ENCODE peak calls at places on chromosomes 2 and 18, in five cellular contexts. One of them, this sample, is unnamed.

GRCh38 chr2:238967031-238967977 is 119.4 kb downstream of the TWIST2 start:
- DNase-seq in body of pancreas: no peak
- DNase-seq in A549: no peak
- DNase-seq in stomach: no peak
- DNase-seq in transverse colon: no peak
- DNase-seq in this sample: peak; percentile 65

GRCh38 chr18:45664824-45665763 is 49.8 kb downstream of the SLC14A2 start:
- DNase-seq in body of pancreas: peak; percentile 68
- DNase-seq in A549: peak; percentile 46
- DNase-seq in stomach: peak; percentile 71
- DNase-seq in transverse colon: peak; percentile 63
- DNase-seq in this sample: no peak

GRCh38 chr2:75466708-75467311 is 93.9 kb downstream of the EVA1A start:
- DNase-seq in body of pancreas: peak; percentile 64
- DNase-seq in A549: peak; percentile 58
- DNase-seq in stomach: peak; percentile 43
- DNase-seq in transverse colon: peak; percentile 9
- DNase-seq in this sample: no peak

GRCh38 chr2:197453914-197454398 is 604 bp downstream of the COQ10B start:
- DNase-seq in body of pancreas: peak; percentile 86
- DNase-seq in A549: no peak
- DNase-seq in stomach: peak; percentile 70
- DNase-seq in transverse colon: peak; percentile 77
- DNase-seq in this sample: peak; percentile 82

GRCh38 chr2:138600732-138601437 is 99.3 kb downstream of the SPOPL start:
- DNase-seq in body of pancreas: no peak
- DNase-seq in A549: no peak
- DNase-seq in stomach: no peak
- DNase-seq in transverse colon: no peak
- DNase-seq in this sample: no peak

GRCh38 chr2:225103737-225104141 is 61.5 kb upstream of the DOCK10 start:
- DNase-seq in body of pancreas: no peak
- DNase-seq in A549: peak; percentile 71
- DNase-seq in stomach: no peak
- DNase-seq in transverse colon: no peak
- DNase-seq in this sample: no peak

GRCh38 chr2:169933124-169933711 is 106.0 kb downstream of the UBR3 start:
- DNase-seq in body of pancreas: no peak
- DNase-seq in A549: peak; percentile 57
- DNase-seq in stomach: no peak
- DNase-seq in transverse colon: no peak
- DNase-seq in this sample: no peak

GRCh38 chr18:5627756-5628511 is 84.1 kb upstream of the EPB41L3 start:
- DNase-seq in body of pancreas: no peak
- DNase-seq in A549: no peak
- DNase-seq in stomach: no peak
- DNase-seq in transverse colon: peak; percentile 16
- DNase-seq in this sample: peak; percentile 16

GRCh38 chr2:48433682-48434081 is 96.3 kb upstream of the STON1 start:
- DNase-seq in body of pancreas: peak; percentile 66
- DNase-seq in A549: no peak
- DNase-seq in stomach: no peak
- DNase-seq in transverse colon: peak; percentile 31
- DNase-seq in this sample: no peak

GRCh38 chr18:2513616-2514015 is 57.7 kb downstream of the METTL4 start:
- DNase-seq in body of pancreas: no peak
- DNase-seq in A549: peak; percentile 38
- DNase-seq in stomach: no peak
- DNase-seq in transverse colon: no peak
- DNase-seq in this sample: no peak

GRCh38 chr2:234913208-234913626 is 38.6 kb upstream of the SH3BP4 start:
- DNase-seq in body of pancreas: no peak
- DNase-seq in A549: no peak
- DNase-seq in stomach: no peak
- DNase-seq in transverse colon: no peak
- DNase-seq in this sample: no peak

GRCh38 chr2:83827618-83828017 is 631.5 kb downstream of the SUCLG1 start:
- DNase-seq in body of pancreas: no peak
- DNase-seq in A549: no peak
- DNase-seq in stomach: no peak
- DNase-seq in transverse colon: no peak
- DNase-seq in this sample: no peak

GRCh38 chr18:58639751-58640427 is 11.0 kb upstream of the ALPK2 start:
- DNase-seq in body of pancreas: no peak
- DNase-seq in A549: no peak
- DNase-seq in stomach: no peak
- DNase-seq in transverse colon: no peak
- DNase-seq in this sample: no peak

GRCh38 chr2:134301099-134301970 is 47.5 kb downstream of the MGAT5 start:
- DNase-seq in body of pancreas: no peak
- DNase-seq in A549: no peak
- DNase-seq in stomach: no peak
- DNase-seq in transverse colon: no peak
- DNase-seq in this sample: no peak

GRCh38 chr18:9854801-9855676 is 30.7 kb upstream of the TXNDC2 start:
- DNase-seq in body of pancreas: peak; percentile 84
- DNase-seq in A549: no peak
- DNase-seq in stomach: peak; percentile 61
- DNase-seq in transverse colon: no peak
- DNase-seq in this sample: no peak

GRCh38 chr2:32942728-32943485 is 3.8 kb upstream of the LTBP1 start:
- DNase-seq in body of pancreas: no peak
- DNase-seq in A549: no peak
- DNase-seq in stomach: no peak
- DNase-seq in transverse colon: no peak
- DNase-seq in this sample: no peak

GRCh38 chr2:142596334-142597088 is 281.0 kb upstream of the KYNU start:
- DNase-seq in body of pancreas: no peak
- DNase-seq in A549: peak; percentile 68
- DNase-seq in stomach: no peak
- DNase-seq in transverse colon: no peak
- DNase-seq in this sample: no peak

GRCh38 chr2:45637440-45637839 is 14.0 kb upstream of the PRKCE start:
- DNase-seq in body of pancreas: peak; percentile 40
- DNase-seq in A549: no peak
- DNase-seq in stomach: no peak
- DNase-seq in transverse colon: no peak
- DNase-seq in this sample: peak; percentile 30

GRCh38 chr2:15460112-15460620 is 101.0 kb downstream of the NBAS start:
- DNase-seq in body of pancreas: no peak
- DNase-seq in A549: no peak
- DNase-seq in stomach: no peak
- DNase-seq in transverse colon: no peak
- DNase-seq in this sample: no peak

GRCh38 chr2:157572725-157573124 is 55.9 kb downstream of the ACVR1C start:
- DNase-seq in body of pancreas: no peak
- DNase-seq in A549: peak; percentile 36
- DNase-seq in stomach: no peak
- DNase-seq in transverse colon: no peak
- DNase-seq in this sample: no peak

GRCh38 chr2:119494163-119494790 is 30.0 kb downstream of the SCTR start:
- DNase-seq in body of pancreas: no peak
- DNase-seq in A549: peak; percentile 19
- DNase-seq in stomach: no peak
- DNase-seq in transverse colon: no peak
- DNase-seq in this sample: no peak

GRCh38 chr2:74219846-74220486 is 21.6 kb downstream of the MTHFD2 start:
- DNase-seq in body of pancreas: no peak
- DNase-seq in A549: no peak
- DNase-seq in stomach: no peak
- DNase-seq in transverse colon: no peak
- DNase-seq in this sample: no peak

GRCh38 chr2:207403141-207403540 is 126.6 kb upstream of the CREB1 start:
- DNase-seq in body of pancreas: no peak
- DNase-seq in A549: no peak
- DNase-seq in stomach: no peak
- DNase-seq in transverse colon: no peak
- DNase-seq in this sample: no peak

GRCh38 chr18:29169599-29169998 is 992.7 kb upstream of the CDH2 start:
- DNase-seq in body of pancreas: no peak
- DNase-seq in A549: no peak
- DNase-seq in stomach: no peak
- DNase-seq in transverse colon: no peak
- DNase-seq in this sample: no peak

GRCh38 chr2:31563273-31563839 is 17.4 kb downstream of the SRD5A2 start:
- DNase-seq in body of pancreas: no peak
- DNase-seq in A549: peak; percentile 59
- DNase-seq in stomach: no peak
- DNase-seq in transverse colon: no peak
- DNase-seq in this sample: no peak
- H3K4me1 ChIP-seq in body of pancreas: no peaks in the 10 kb centered on the region
- H3K4me1 ChIP-seq in A549: peaks cover 24% of the 10 kb centered on the region
- H3K4me1 ChIP-seq in stomach: no peaks in the 10 kb centered on the region
- H3K4me1 ChIP-seq in transverse colon: no peaks in the 10 kb centered on the region
- H3K4me1 ChIP-seq in this sample: no peaks in the 10 kb centered on the region

GRCh38 chr2:96618599-96619283 is 19.4 kb downstream of the KANSL3 start:
- DNase-seq in body of pancreas: no peak
- DNase-seq in A549: no peak
- DNase-seq in stomach: no peak
- DNase-seq in transverse colon: no peak
- DNase-seq in this sample: no peak
- TF ChIP-seq POLR2A in body of pancreas: no peak
- TF ChIP-seq POLR2A in A549: no peak
- TF ChIP-seq POLR2A in stomach: no peak
- TF ChIP-seq POLR2A in transverse colon: no peak
- TF ChIP-seq POLR2A in this sample: no peak

DNA sequence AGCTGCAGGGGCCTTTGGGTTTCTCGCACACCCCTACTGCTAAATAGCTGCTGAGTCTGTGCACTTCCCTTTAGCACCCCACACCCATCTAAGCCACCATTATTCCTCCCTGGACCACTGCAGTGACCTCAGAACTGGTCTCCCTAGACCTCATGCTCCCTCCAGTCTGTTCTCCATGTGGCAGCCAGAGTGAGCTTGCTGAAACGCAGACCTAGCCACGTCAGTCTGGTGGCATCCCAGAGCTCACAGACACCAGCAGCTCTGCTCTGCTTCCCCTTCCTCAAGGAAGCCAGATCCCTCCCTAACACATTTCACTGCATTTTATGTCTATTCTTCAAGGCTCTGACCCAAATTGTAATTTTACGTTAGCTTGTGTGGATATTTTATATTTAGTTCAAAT is 144.4 kb downstream of the DYSF start:
- DNase-seq in body of pancreas: no peak
- DNase-seq in A549: no peak
- DNase-seq in stomach: no peak
- DNase-seq in transverse colon: no peak
- DNase-seq in this sample: no peak
- H3K4me1 ChIP-seq in body of pancreas: no peaks in the 10 kb centered on the region
- H3K4me1 ChIP-seq in A549: no peaks in the 10 kb centered on the region
- H3K4me1 ChIP-seq in stomach: no peaks in the 10 kb centered on the region
- H3K4me1 ChIP-seq in transverse colon: no peaks in the 10 kb centered on the region
- H3K4me1 ChIP-seq in this sample: peaks cover 22% of the 10 kb centered on the region

GRCh38 chr2:176269319-176270099 is at the start of gene MTX2:
- DNase-seq in body of pancreas: peak; percentile 74
- DNase-seq in A549: peak; percentile 83
- DNase-seq in stomach: peak; percentile 78
- DNase-seq in transverse colon: peak; percentile 83
- DNase-seq in this sample: peak; percentile 65
- TF ChIP-seq POLR2A in body of pancreas: peak; percentile 39
- TF ChIP-seq POLR2A in A549: peak; percentile 90
- TF ChIP-seq POLR2A in stomach: no peak
- TF ChIP-seq POLR2A in transverse colon: peak; percentile 75
- TF ChIP-seq POLR2A in this sample: peak; percentile 70

GRCh38 chr2:42196403-42197267 is 27.5 kb downstream of the EML4 start:
- DNase-seq in body of pancreas: peak; percentile 83
- DNase-seq in A549: peak; percentile 74
- DNase-seq in stomach: peak; percentile 38
- DNase-seq in transverse colon: peak; percentile 48
- DNase-seq in this sample: no peak
- H3K4me1 ChIP-seq in body of pancreas: peaks cover 61% of the 10 kb centered on the region
- H3K4me1 ChIP-seq in A549: peaks cover 64% of the 10 kb centered on the region
- H3K4me1 ChIP-seq in stomach: peaks cover 65% of the 10 kb centered on the region
- H3K4me1 ChIP-seq in transverse colon: peaks cover 19% of the 10 kb centered on the region
- H3K4me1 ChIP-seq in this sample: peaks cover 29% of the 10 kb centered on the region

GRCh38 chr2:43178055-43178598 is 48.3 kb downstream of the ZFP36L2 start:
- DNase-seq in body of pancreas: no peak
- DNase-seq in A549: no peak
- DNase-seq in stomach: no peak
- DNase-seq in transverse colon: peak; percentile 21
- DNase-seq in this sample: no peak
- TF ChIP-seq POLR2A in body of pancreas: no peak
- TF ChIP-seq POLR2A in A549: no peak
- TF ChIP-seq POLR2A in stomach: no peak
- TF ChIP-seq POLR2A in transverse colon: no peak
- TF ChIP-seq POLR2A in this sample: no peak

DNA sequence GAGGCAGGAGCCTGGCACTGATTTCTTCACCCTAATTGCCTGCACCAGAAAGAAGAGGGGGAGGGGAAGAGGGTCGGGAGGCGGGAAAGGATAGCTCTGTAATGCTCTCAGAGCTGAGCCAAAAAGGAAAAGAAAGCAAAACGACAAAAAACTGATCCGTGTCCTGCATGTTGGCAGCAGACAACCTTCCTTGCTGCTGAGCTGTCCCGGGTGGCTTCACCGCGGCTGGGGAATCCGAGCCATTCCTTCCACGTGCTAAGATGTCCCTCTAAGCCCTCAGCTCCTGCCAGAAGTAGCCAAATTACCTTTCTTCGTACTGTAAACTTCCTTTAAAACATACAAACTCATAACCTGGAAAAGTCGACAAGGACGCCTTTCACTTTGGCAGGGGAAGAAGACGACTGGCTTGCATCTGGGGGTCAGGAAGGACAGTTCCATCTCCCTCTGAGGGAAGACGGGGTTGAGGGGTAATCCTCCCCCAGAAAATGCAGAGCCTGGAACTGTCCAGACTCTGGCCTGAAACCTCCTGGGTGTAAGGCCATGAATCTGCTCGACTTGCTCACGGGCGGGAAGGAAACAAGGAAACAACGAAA is 7.6 kb downstream of the OTX1 start:
- DNase-seq in body of pancreas: no peak
- DNase-seq in A549: no peak
- DNase-seq in stomach: no peak
- DNase-seq in transverse colon: peak; percentile 9
- DNase-seq in this sample: no peak
- H3K4me1 ChIP-seq in body of pancreas: peaks cover 42% of the 10 kb centered on the region
- H3K4me1 ChIP-seq in A549: no peaks in the 10 kb centered on the region
- H3K4me1 ChIP-seq in stomach: peaks cover 65% of the 10 kb centered on the region
- H3K4me1 ChIP-seq in transverse colon: peaks cover 22% of the 10 kb centered on the region
- H3K4me1 ChIP-seq in this sample: peaks cover 58% of the 10 kb centered on the region

GRCh38 chr2:227164745-227165350 is 424 bp downstream of the COL4A3 start:
- DNase-seq in body of pancreas: peak; percentile 30
- DNase-seq in A549: peak; percentile 67
- DNase-seq in stomach: peak; percentile 27
- DNase-seq in transverse colon: peak; percentile 53
- DNase-seq in this sample: peak; percentile 64
- TF ChIP-seq POLR2A in body of pancreas: no peak
- TF ChIP-seq POLR2A in A549: no peak
- TF ChIP-seq POLR2A in stomach: no peak
- TF ChIP-seq POLR2A in transverse colon: no peak
- TF ChIP-seq POLR2A in this sample: no peak